ENCODE peak calls at places on chromosomes 5 and 9, in six cellular contexts. One of them, this sample, is unnamed.

GRCh38 chr5:102901821-102902448 is 146.8 kb downstream of the PAM start:
- DNase-seq in stimulated activated CD8-positive, alpha-beta memory T cell treated with anti-CD3 and anti-CD28 coated beads, Interleukin-15, amount 100 ng/mL, for 4 hours: no peak
- DNase-seq in nucleus accumbens: no peak
- DNase-seq in CD4-positive, alpha-beta T cell: no peak
- DNase-seq in GM12891: no peak
- DNase-seq in AG09319: no peak
- DNase-seq in this sample: no peak

GRCh38 chr9:114290561-114290986 is 32.3 kb upstream of the ORM1 start:
- DNase-seq in stimulated activated CD8-positive, alpha-beta memory T cell treated with anti-CD3 and anti-CD28 coated beads, Interleukin-15, amount 100 ng/mL, for 4 hours: no peak
- DNase-seq in nucleus accumbens: no peak
- DNase-seq in CD4-positive, alpha-beta T cell: no peak
- DNase-seq in GM12891: no peak
- DNase-seq in AG09319: no peak
- DNase-seq in this sample: no peak

GRCh38 chr5:102975457-102976182 is 144.3 kb downstream of the GIN1 start:
- DNase-seq in stimulated activated CD8-positive, alpha-beta memory T cell treated with anti-CD3 and anti-CD28 coated beads, Interleukin-15, amount 100 ng/mL, for 4 hours: no peak
- DNase-seq in nucleus accumbens: no peak
- DNase-seq in CD4-positive, alpha-beta T cell: no peak
- DNase-seq in GM12891: no peak
- DNase-seq in AG09319: no peak
- DNase-seq in this sample: no peak

GRCh38 chr5:106730506-106730905 is 940.2 kb downstream of the EFNA5 start:
- DNase-seq in stimulated activated CD8-positive, alpha-beta memory T cell treated with anti-CD3 and anti-CD28 coated beads, Interleukin-15, amount 100 ng/mL, for 4 hours: no peak
- DNase-seq in nucleus accumbens: no peak
- DNase-seq in CD4-positive, alpha-beta T cell: no peak
- DNase-seq in GM12891: no peak
- DNase-seq in AG09319: no peak
- DNase-seq in this sample: no peak

GRCh38 chr9:37480759-37481158 is 5.0 kb upstream of the POLR1E start:
- DNase-seq in stimulated activated CD8-positive, alpha-beta memory T cell treated with anti-CD3 and anti-CD28 coated beads, Interleukin-15, amount 100 ng/mL, for 4 hours: no peak
- DNase-seq in nucleus accumbens: no peak
- DNase-seq in CD4-positive, alpha-beta T cell: no peak
- DNase-seq in GM12891: no peak
- DNase-seq in AG09319: no peak
- DNase-seq in this sample: no peak

GRCh38 chr5:148956632-148957385 is 106.1 kb downstream of the SH3TC2 start:
- DNase-seq in stimulated activated CD8-positive, alpha-beta memory T cell treated with anti-CD3 and anti-CD28 coated beads, Interleukin-15, amount 100 ng/mL, for 4 hours: no peak
- DNase-seq in nucleus accumbens: no peak
- DNase-seq in CD4-positive, alpha-beta T cell: no peak
- DNase-seq in GM12891: no peak
- DNase-seq in AG09319: no peak
- DNase-seq in this sample: no peak

GRCh38 chr9:87898151-87898550 is 15.5 kb downstream of the SPATA31E1 start:
- DNase-seq in stimulated activated CD8-positive, alpha-beta memory T cell treated with anti-CD3 and anti-CD28 coated beads, Interleukin-15, amount 100 ng/mL, for 4 hours: no peak
- DNase-seq in nucleus accumbens: no peak
- DNase-seq in CD4-positive, alpha-beta T cell: no peak
- DNase-seq in GM12891: no peak
- DNase-seq in AG09319: no peak
- DNase-seq in this sample: no peak

GRCh38 chr5:179558912-179559279 is 8.5 kb downstream of the RUFY1 start:
- DNase-seq in stimulated activated CD8-positive, alpha-beta memory T cell treated with anti-CD3 and anti-CD28 coated beads, Interleukin-15, amount 100 ng/mL, for 4 hours: no peak
- DNase-seq in nucleus accumbens: no peak
- DNase-seq in CD4-positive, alpha-beta T cell: no peak
- DNase-seq in GM12891: no peak
- DNase-seq in AG09319: no peak
- DNase-seq in this sample: no peak

GRCh38 chr9:113343732-113344231 is 3.7 kb upstream of the WDR31 start:
- DNase-seq in stimulated activated CD8-positive, alpha-beta memory T cell treated with anti-CD3 and anti-CD28 coated beads, Interleukin-15, amount 100 ng/mL, for 4 hours: no peak
- DNase-seq in nucleus accumbens: peak
- DNase-seq in CD4-positive, alpha-beta T cell: no peak
- DNase-seq in GM12891: no peak
- DNase-seq in AG09319: no peak
- DNase-seq in this sample: no peak

GRCh38 chr5:10563132-10563939 is 534 bp upstream of the ANKRD33B start:
- DNase-seq in stimulated activated CD8-positive, alpha-beta memory T cell treated with anti-CD3 and anti-CD28 coated beads, Interleukin-15, amount 100 ng/mL, for 4 hours: peak
- DNase-seq in nucleus accumbens: no peak
- DNase-seq in CD4-positive, alpha-beta T cell: peak
- DNase-seq in GM12891: peak
- DNase-seq in AG09319: no peak
- DNase-seq in this sample: no peak

GRCh38 chr5:123344819-123345426 is 78.3 kb downstream of the CEP120 start:
- DNase-seq in stimulated activated CD8-positive, alpha-beta memory T cell treated with anti-CD3 and anti-CD28 coated beads, Interleukin-15, amount 100 ng/mL, for 4 hours: no peak
- DNase-seq in nucleus accumbens: peak
- DNase-seq in CD4-positive, alpha-beta T cell: no peak
- DNase-seq in GM12891: no peak
- DNase-seq in AG09319: peak
- DNase-seq in this sample: no peak